ENCODE peak calls at places on chromosome 5, in four cellular contexts. X is HepG2, U is K562, V is HCT116. P is an unnamed sample.

GRCh38 chr5:77230727-77231469 is 20.4 kb downstream of the PDE8B start:
- DNase-seq in X (no peak), U (no peak), V (no peak), P (no peak)

GRCh38 chr5:80937591-80937990 is 22.6 kb upstream of the RASGRF2 start:
- DNase-seq in X (no peak), U (no peak), V (no peak), P (no peak)

GRCh38 chr5:1005362-1005851 is 3.2 kb upstream of the NKD2 start:
- DNase-seq in X (no peak), U (no peak), V (no peak), P (no peak)

GRCh38 chr5:51278458-51279049 is 104.7 kb upstream of the ISL1 start:
- DNase-seq in X (no peak), U (no peak), V (no peak), P (peak; percentile 10)

GRCh38 chr5:176647870-176648466 is 684 bp downstream of the TSPAN17 start:
- DNase-seq in X (no peak), U (peak; percentile 61), V (no peak), P (peak; percentile 82)

GRCh38 chr5:171681061-171681460 is 104.6 kb upstream of the SMIM23 start:
- DNase-seq in X (no peak), U (no peak), V (no peak), P (no peak)

GRCh38 chr5:58185397-58186195 is 274.3 kb downstream of the PLK2 start:
- DNase-seq in X (no peak), U (no peak), V (no peak), P (no peak)

GRCh38 chr5:180636403-180637075 is 12.9 kb downstream of the FLT4 start:
- DNase-seq in X (no peak), U (no peak), V (no peak), P (no peak)

GRCh38 chr5:107853696-107854095 is 183.0 kb upstream of the EFNA5 start:
- DNase-seq in X (no peak), U (no peak), V (no peak), P (no peak)

GRCh38 chr5:77844408-77845272 is 68.5 kb upstream of the TBCA start:
- DNase-seq in X (no peak), U (no peak), V (no peak), P (peak; percentile 28)

GRCh38 chr5:38162625-38163024 is 95.7 kb upstream of the EGFLAM start:
- DNase-seq in X (no peak), U (no peak), V (no peak), P (no peak)

GRCh38 chr5:138369249-138369648 is 16.8 kb downstream of the KDM3B start:
- DNase-seq in X (no peak), U (no peak), V (no peak), P (no peak)

GRCh38 chr5:157025093-157025698 is 33.7 kb downstream of the HAVCR1 start:
- DNase-seq in X (no peak), U (no peak), V (no peak), P (no peak)

GRCh38 chr5:132209131-132209530 is 18.5 kb downstream of the P4HA2 start:
- DNase-seq in X (no peak), U (no peak), V (no peak), P (no peak)

GRCh38 chr5:132777209-132778069 is at the start of gene SEPTIN8:
- DNase-seq in X (no peak), U (peak; percentile 77), V (no peak), P (peak; percentile 90)

GRCh38 chr5:156388233-156388632 is 61.3 kb downstream of the SGCD start:
- DNase-seq in X (no peak), U (no peak), V (no peak), P (no peak)

GRCh38 chr5:61274561-61274960 is 57.5 kb upstream of the ZSWIM6 start:
- DNase-seq in X (no peak), U (no peak), V (no peak), P (no peak)

GRCh38 chr5:103929310-103930003 is 366.9 kb upstream of the NUDT12 start:
- DNase-seq in X (no peak), U (no peak), V (no peak), P (no peak)

GRCh38 chr5:124393564-124394379 is 352.7 kb downstream of the ZNF608 start:
- DNase-seq in X (no peak), U (no peak), V (no peak), P (no peak)

GRCh38 chr5:132714456-132715307 is 22.7 kb downstream of the KIF3A start:
- DNase-seq in X (peak; percentile 3), U (no peak), V (no peak), P (no peak)

GRCh38 chr5:172923539-172923938 is 35.7 kb upstream of the RPL26L1 start:
- DNase-seq in X (no peak), U (no peak), V (no peak), P (no peak)

GRCh38 chr5:91707521-91707841 is 324.4 kb upstream of the ARRDC3 start:
- DNase-seq in X (no peak), U (no peak), V (no peak), P (no peak)

GRCh38 chr5:56039985-56040384 is 45.2 kb upstream of the IL6ST start:
- DNase-seq in X (no peak), U (no peak), V (no peak), P (no peak)

GRCh38 chr5:146877178-146877681 is 1.3 kb downstream of the PPP2R2B start:
- DNase-seq in X (no peak), U (no peak), V (no peak), P (no peak)

GRCh38 chr5:109413463-109413862 is 3.7 kb upstream of the PJA2 start:
- DNase-seq in X (peak; percentile 9), U (no peak), V (no peak), P (no peak)
- TF ChIP-seq ELF1 in X (no peak), U (no peak), V (no peak), P (no peak)

GRCh38 chr5:10563132-10563939 is 534 bp upstream of the ANKRD33B start:
- DNase-seq in X (no peak), U (peak; percentile 12), V (no peak), P (peak; percentile 78)
- H3K9ac ChIP-seq in X (no peak overlapping the region), U (peak overlapping the region; percentile 13), V (peak overlapping the region; percentile 91), P (peak overlapping the region; percentile 97)

GRCh38 chr5:2493356-2493755 is 258.1 kb downstream of the IRX2 start:
- DNase-seq in X (no peak), U (no peak), V (no peak), P (no peak)

GRCh38 chr5:2491846-2492245 is 259.6 kb downstream of the IRX2 start:
- DNase-seq in X (no peak), U (no peak), V (no peak), P (no peak)

GRCh38 chr5:2496126-2496525 is 255.4 kb downstream of the IRX2 start:
- DNase-seq in X (no peak), U (no peak), V (no peak), P (no peak)

GRCh38 chr5:2488593-2488992 is 262.9 kb downstream of the IRX2 start:
- DNase-seq in X (no peak), U (no peak), V (no peak), P (no peak)

DNA sequence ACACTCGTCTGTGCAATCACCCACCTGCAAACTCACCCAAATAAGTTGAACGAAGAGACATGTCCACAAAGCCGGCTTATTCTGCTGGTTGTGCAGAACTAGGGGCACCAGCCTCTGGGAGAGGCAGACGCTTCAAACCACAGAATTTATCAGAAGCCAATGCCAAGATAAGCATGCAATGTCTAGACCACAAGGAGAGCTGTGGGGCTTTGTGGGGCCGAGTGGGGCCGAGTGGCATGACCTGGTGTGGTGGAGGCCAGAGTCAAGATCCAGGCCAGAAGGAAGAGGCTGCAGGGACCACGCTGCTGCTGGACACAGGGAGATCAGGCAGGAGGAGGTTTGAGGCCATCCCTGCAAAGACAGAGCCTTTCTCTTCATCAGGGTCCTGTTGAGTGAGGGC is 259.0 kb downstream of the IRX2 start:
- DNase-seq in X (no peak), U (no peak), V (no peak), P (no peak)
- TF ChIP-seq ELF1 in X (no peak), U (no peak), V (no peak), P (no peak)

DNA sequence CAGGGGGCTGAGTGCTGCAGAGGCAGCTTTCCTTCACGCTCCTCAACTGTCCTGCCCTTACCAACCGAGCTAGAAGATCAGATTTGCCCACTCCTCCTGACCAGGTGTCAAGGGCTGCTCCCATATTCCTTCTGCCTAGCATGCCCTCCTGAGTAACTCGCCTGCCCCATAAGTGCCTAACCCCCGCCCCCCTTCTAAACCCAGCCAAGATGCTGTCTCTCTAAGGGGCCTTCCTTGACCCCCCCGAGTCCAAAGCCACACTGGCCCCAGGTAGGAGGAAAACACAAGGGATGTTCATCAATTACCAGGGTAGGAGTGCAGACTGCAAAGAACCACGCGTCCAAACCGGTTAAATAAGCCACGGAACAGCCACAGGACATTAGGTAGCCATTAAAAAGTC is 4.8 kb downstream of the CCDC69 start:
- DNase-seq in X (no peak), U (no peak), V (no peak), P (no peak)
- H3K9ac ChIP-seq in X (no peak overlapping the region), U (no peak overlapping the region), V (no peak overlapping the region), P (no peak overlapping the region)

GRCh38 chr5:119070578-119070827 is 384 bp upstream of the DMXL1 start:
- DNase-seq in X (no peak), U (no peak), V (no peak), P (peak; percentile 67)
- TF ChIP-seq ELF1 in X (no peak), U (no peak), V (no peak), P (no peak)

DNA sequence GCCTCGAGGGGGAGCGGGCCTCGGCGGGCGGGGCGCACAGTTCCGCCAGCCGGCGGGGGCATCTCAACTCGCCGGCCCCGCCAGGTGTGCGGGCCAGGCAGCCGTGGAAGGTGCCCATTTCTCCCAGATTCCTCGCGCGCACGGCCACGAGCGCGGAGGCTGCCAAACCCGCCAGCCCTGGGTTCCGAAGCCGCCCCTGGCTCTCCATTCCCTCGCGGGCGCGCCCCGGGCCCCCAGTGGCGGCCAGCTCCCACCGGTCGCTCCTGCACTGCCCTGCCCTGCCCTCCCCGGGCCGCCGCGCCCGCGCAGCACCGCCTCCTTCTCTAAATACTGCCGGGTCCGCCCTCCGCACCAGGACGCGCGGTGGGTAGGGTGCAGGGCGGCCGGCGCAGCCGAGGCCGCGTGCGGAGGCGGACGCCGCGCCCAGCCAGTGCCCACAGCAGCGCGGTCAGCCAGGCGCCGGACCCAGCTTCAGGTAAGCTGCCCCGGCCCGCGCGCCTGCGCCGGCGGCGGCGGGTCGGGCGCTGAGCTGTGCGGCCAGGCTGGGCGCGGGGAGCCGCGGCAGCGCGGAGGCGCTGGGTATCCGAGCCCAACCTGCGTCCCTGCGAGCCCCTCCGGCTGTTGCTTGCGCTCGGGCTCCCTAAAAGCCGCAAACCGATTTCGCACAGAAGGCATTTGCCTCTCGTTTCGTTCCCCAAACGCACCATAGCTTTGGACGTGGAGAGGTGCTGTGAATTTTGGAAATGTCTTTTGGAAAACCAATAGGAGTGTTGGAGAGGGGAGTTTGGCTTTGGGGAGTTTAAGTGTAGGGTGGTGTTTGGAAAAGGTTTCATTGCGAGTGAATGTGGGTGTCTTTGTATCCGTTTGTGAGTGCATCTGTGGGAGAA is at the start of gene TMEM171:
- DNase-seq in X (no peak), U (no peak), V (peak; percentile 16), P (peak; percentile 81)
- H3K9ac ChIP-seq in X (no peak within 1 kb of the TSS), U (no peak within 1 kb of the TSS), V (peak within 1 kb of the TSS; percentile 85), P (peak within 1 kb of the TSS; percentile 33)